ENCODE peak calls at places on chromosomes 5 and 9, in five cellular contexts. S is transverse colon, I is heart left ventricle, X is sigmoid colon, Z is right lobe of liver. N is an unnamed sample.
A peak's percentile ranks its signal among the peaks of the same experiment; 100 is the strongest.

GRCh38 chr5:77033338-77033737 is 3.1 kb downstream of the AGGF1 start:
- DNase-seq in S (no peak), I (no peak), X (no peak), Z (no peak), N (no peak)

GRCh38 chr9:132946624-132947295 is 2.3 kb upstream of the TSC1 start:
- DNase-seq in S (no peak), I (no peak), X (no peak), Z (no peak), N (no peak)

GRCh38 chr5:7894439-7894838 is 25.5 kb downstream of the MTRR start:
- DNase-seq in S (no peak), I (no peak), X (no peak), Z (no peak), N (no peak)

GRCh38 chr5:74625742-74626241 is 14.7 kb downstream of the ENC1 start:
- DNase-seq in S (no peak), I (no peak), X (no peak), Z (no peak), N (no peak)

GRCh38 chr5:1536298-1537165 is 12.8 kb upstream of the LPCAT1 start:
- DNase-seq in S (peak; percentile 40), I (peak; percentile 33), X (peak; percentile 60), Z (peak; percentile 45), N (peak; percentile 69)

GRCh38 chr9:101792475-101792874 is 54.0 kb upstream of the GRIN3A start:
- DNase-seq in S (no peak), I (no peak), X (no peak), Z (no peak), N (no peak)

GRCh38 chr5:573206-573605 is 38.9 kb upstream of the CEP72 start:
- DNase-seq in S (no peak), I (no peak), X (peak; percentile 14), Z (no peak), N (no peak)

GRCh38 chr5:87526131-87526530 is 113.4 kb upstream of the CCNH start:
- DNase-seq in S (no peak), I (no peak), X (no peak), Z (peak; percentile 20), N (no peak)

GRCh38 chr5:92514901-92515300 is 1066.1 kb downstream of the NR2F1-AS1 start:
- DNase-seq in S (no peak), I (no peak), X (no peak), Z (no peak), N (no peak)

GRCh38 chr5:139251695-139252288 is 41.7 kb upstream of the MATR3 start:
- DNase-seq in S (no peak), I (no peak), X (peak; percentile 4), Z (no peak), N (no peak)

GRCh38 chr5:22431406-22431805 is 421.7 kb downstream of the CDH12 start:
- DNase-seq in S (no peak), I (no peak), X (no peak), Z (no peak), N (no peak)

GRCh38 chr9:5896863-5897262 is 6.2 kb downstream of the MLANA start:
- DNase-seq in S (no peak), I (no peak), X (no peak), Z (no peak), N (no peak)

GRCh38 chr9:75152416-75152815 is 64.1 kb downstream of the OSTF1 start:
- DNase-seq in S (no peak), I (no peak), X (no peak), Z (no peak), N (no peak)

GRCh38 chr9:132776268-132776667 is 101.8 kb downstream of the AK8 start:
- DNase-seq in S (no peak), I (no peak), X (no peak), Z (no peak), N (no peak)

GRCh38 chr9:37413311-37413710 is 9.2 kb upstream of the GRHPR start:
- DNase-seq in S (no peak), I (no peak), X (no peak), Z (no peak), N (no peak)

DNA sequence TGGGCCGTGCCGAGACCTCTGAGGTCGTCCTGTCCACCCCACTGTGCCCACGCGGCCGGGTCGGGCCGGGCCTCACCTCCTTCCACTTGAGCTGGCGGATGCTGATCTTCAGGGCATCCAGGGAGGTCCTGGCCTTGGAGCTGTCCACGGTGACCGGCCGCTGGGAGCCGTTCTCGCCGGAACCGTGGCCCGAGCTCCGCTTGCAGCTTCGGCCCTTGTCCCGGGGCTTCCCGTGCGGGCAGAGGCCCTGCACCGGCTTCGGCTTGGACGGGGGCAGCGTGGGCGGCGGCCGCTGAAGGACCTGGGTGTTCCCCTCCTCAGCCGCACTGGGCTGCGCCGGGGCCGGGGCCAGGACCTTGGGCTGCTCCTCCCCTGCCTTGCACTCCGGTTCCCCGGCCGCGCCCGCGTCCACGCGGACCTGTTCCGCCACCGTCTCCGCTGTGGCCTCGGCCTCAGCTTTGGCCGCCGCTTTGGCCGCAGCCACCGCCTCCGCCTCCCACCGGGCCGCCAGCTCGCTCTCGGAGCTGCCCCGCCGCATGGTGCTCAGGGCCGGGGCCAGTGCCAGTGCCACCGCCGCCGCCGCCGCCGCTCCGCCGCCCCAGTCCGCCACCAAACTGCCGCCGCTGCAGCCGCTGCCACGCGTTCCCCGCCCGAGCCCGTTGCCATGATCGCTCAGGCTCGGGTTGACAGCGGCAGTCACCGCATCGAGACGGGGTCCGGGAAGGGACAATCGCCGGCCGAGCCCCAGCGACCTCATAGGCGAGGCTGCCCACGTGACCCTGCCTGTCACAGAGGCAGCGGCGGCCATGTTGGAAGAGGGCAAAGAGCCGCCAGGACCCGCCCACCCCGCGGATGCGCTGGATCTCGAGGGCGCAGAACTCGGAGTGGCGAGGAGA is at the start of gene TTLL11:
- DNase-seq in S (peak; percentile 98), I (peak; percentile 99), X (peak; percentile 99), Z (peak; percentile 98), N (peak; percentile 91)
- TF ChIP-seq POLR2A in S (peak; percentile 1), I (peak; percentile 76), X (peak; percentile 30), Z (peak; percentile 61), N (peak; percentile 55)

GRCh38 chr5:65925601-65926275 is 637 bp upstream of the ERBIN start:
- DNase-seq in S (peak; percentile 85), I (peak; percentile 92), X (peak; percentile 89), Z (peak; percentile 88), N (peak; percentile 63)
- TF ChIP-seq POLR2A in S (peak; percentile 94), I (peak; percentile 80), X (peak; percentile 72), Z (peak; percentile 89), N (no peak)

DNA sequence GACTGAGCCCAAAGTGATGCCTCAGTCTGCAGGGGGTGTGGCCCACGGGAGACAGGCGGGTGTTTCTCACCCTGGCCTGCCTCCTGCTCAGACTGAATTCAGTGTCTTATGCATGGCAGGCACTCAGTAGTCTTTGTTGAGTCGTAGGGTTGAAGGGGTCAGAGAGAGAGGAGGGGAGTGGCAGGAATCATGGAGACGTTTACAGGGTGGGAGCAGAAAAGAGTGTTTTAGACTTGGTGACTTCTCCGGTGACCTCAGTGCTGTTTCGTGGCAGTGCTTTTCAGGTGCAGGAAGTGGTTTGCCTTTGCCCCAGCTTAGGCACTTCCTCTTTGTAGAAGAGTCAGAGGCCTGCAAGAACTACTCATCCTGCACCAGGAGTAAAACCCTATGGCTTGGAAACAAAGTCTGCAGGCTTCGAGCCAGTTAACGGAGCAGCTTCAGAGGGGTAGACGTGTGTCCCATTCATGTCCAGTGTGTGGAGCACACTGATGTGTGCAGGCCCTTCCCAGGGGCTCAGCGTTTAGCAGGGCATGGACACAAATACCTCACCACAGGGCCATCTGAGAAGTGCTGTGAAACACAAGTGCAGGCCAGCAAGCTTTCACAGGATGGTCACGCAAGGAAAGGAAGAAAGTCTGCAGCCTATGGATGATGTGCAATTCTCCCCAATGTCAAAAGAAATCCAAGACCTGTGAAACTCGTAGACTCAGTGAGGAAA is 24.5 kb upstream of the SEMA4D start:
- DNase-seq in S (peak; percentile 64), I (no peak), X (no peak), Z (no peak), N (no peak)
- TF ChIP-seq POLR2A in S (no peak), I (no peak), X (no peak), Z (no peak), N (peak; percentile 41)

DNA sequence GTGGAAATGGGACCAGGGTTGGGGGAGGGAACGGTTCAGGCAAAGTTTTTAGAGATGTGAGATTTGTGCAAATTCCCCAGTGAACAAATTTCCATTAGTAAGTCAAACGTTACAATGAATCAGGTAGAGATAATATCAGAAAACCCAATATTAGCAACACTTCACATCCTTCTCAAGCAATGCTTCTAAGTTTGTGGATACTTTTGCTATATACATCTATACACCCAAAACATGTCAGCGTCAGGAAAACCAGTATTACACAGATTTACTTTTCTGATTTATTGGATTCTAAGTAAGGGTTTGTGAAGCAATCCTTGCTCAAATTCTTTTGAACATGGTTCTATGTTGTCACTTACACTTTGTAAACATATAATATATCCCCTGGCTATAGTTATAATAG is 6.5 kb downstream of the ALDH1A1 start:
- DNase-seq in S (no peak), I (no peak), X (no peak), Z (no peak), N (no peak)
- TF ChIP-seq POLR2A in S (no peak), I (no peak), X (no peak), Z (no peak), N (no peak)

GRCh38 chr9:135104761-135105160 is 17.3 kb downstream of the OLFM1 start:
- DNase-seq in S (no peak), I (peak; percentile 42), X (no peak), Z (no peak), N (no peak)

GRCh38 chr9:135105211-135105745 is 17.8 kb downstream of the OLFM1 start:
- DNase-seq in S (no peak), I (no peak), X (no peak), Z (no peak), N (no peak)

GRCh38 chr9:135102331-135102730 is 14.9 kb downstream of the OLFM1 start:
- DNase-seq in S (no peak), I (no peak), X (no peak), Z (no peak), N (no peak)

GRCh38 chr9:135103001-135103446 is 15.6 kb downstream of the OLFM1 start:
- DNase-seq in S (no peak), I (peak; percentile 59), X (no peak), Z (no peak), N (no peak)

DNA sequence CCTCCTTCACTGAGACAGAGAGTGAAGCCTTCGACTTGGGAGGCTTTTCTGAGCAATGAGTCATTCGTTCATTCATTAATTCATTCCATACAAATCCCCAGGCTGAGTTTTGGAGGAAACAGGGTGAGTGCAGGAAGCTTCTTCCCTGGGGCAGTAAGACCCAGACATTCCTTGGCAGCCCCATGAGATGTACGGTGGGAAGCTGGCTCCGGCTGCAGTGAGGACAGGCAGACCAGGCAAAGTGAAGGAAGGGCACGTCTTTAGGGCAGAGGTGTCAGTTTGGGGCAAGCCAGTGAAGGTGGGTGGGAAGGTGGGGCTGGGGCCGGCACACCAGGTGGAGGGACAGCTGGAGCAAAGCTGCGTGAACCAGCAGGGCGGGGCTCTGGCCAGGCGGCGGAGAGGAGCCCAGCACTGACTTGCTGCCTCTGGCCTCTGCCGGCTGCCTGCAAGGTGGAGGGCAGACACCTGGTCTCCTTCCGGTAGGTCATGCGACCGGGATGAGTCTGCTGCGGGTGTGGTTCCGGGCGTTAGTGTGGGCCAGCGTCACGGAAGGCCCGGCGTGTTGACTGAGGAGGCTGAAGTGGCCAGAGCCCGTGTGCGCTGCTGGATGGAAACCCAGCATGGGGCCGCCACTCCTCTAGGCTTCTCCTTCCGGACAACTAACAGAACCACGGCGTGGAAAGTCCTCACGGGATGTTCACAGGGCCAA is 16.6 kb downstream of the OLFM1 start:
- DNase-seq in S (no peak), I (peak; percentile 56), X (no peak), Z (no peak), N (no peak)
- TF ChIP-seq POLR2A in S (no peak), I (no peak), X (no peak), Z (no peak), N (no peak)

GRCh38 chr5:127072861-127073846 is at the start of gene C5orf63:
- DNase-seq in S (peak; percentile 74), I (peak; percentile 86), X (peak; percentile 68), Z (peak; percentile 73), N (peak; percentile 63)
- TF ChIP-seq POLR2A in S (peak; percentile 49), I (peak; percentile 20), X (no peak), Z (peak; percentile 10), N (peak; percentile 84)